ENCODE peak calls at places on chromosomes 2 and 18, in five cellular contexts. One of them, this sample, is unnamed.

GRCh38 chr2:8714283-8714682 is 32.4 kb downstream of the ID2 start:
- DNase-seq in Panc1: no peak
- DNase-seq in Caco-2: no peak
- DNase-seq in lower leg skin: no peak
- DNase-seq in GM23248: no peak
- DNase-seq in this sample: no peak

GRCh38 chr2:57432528-57432927 is 614.1 kb upstream of the VRK2 start:
- DNase-seq in Panc1: no peak
- DNase-seq in Caco-2: no peak
- DNase-seq in lower leg skin: no peak
- DNase-seq in GM23248: no peak
- DNase-seq in this sample: no peak

GRCh38 chr2:200161458-200161857 is 145.0 kb upstream of the SPATS2L start:
- DNase-seq in Panc1: no peak
- DNase-seq in Caco-2: no peak
- DNase-seq in lower leg skin: no peak
- DNase-seq in GM23248: no peak
- DNase-seq in this sample: no peak

GRCh38 chr2:136482966-136483365 is 282.4 kb upstream of the THSD7B start:
- DNase-seq in Panc1: no peak
- DNase-seq in Caco-2: no peak
- DNase-seq in lower leg skin: no peak
- DNase-seq in GM23248: no peak
- DNase-seq in this sample: no peak

GRCh38 chr2:7819860-7820259 is 862.0 kb upstream of the ID2 start:
- DNase-seq in Panc1: no peak
- DNase-seq in Caco-2: no peak
- DNase-seq in lower leg skin: no peak
- DNase-seq in GM23248: no peak
- DNase-seq in this sample: no peak

GRCh38 chr2:177343773-177344172 is 48.8 kb upstream of the AGPS start:
- DNase-seq in Panc1: no peak
- DNase-seq in Caco-2: no peak
- DNase-seq in lower leg skin: no peak
- DNase-seq in GM23248: no peak
- DNase-seq in this sample: no peak

GRCh38 chr2:190695739-190696138 is 46.9 kb downstream of the NAB1 start:
- DNase-seq in Panc1: no peak
- DNase-seq in Caco-2: no peak
- DNase-seq in lower leg skin: no peak
- DNase-seq in GM23248: peak; percentile 49
- DNase-seq in this sample: no peak

GRCh38 chr18:55861266-55861665 is 273.3 kb upstream of the TCF4 start:
- DNase-seq in Panc1: peak; percentile 7
- DNase-seq in Caco-2: peak; percentile 5
- DNase-seq in lower leg skin: no peak
- DNase-seq in GM23248: peak; percentile 68
- DNase-seq in this sample: peak; percentile 78

GRCh38 chr2:9071032-9071431 is 67.5 kb upstream of the MBOAT2 start:
- DNase-seq in Panc1: peak; percentile 53
- DNase-seq in Caco-2: peak; percentile 25
- DNase-seq in lower leg skin: no peak
- DNase-seq in GM23248: peak; percentile 87
- DNase-seq in this sample: peak; percentile 23

DNA sequence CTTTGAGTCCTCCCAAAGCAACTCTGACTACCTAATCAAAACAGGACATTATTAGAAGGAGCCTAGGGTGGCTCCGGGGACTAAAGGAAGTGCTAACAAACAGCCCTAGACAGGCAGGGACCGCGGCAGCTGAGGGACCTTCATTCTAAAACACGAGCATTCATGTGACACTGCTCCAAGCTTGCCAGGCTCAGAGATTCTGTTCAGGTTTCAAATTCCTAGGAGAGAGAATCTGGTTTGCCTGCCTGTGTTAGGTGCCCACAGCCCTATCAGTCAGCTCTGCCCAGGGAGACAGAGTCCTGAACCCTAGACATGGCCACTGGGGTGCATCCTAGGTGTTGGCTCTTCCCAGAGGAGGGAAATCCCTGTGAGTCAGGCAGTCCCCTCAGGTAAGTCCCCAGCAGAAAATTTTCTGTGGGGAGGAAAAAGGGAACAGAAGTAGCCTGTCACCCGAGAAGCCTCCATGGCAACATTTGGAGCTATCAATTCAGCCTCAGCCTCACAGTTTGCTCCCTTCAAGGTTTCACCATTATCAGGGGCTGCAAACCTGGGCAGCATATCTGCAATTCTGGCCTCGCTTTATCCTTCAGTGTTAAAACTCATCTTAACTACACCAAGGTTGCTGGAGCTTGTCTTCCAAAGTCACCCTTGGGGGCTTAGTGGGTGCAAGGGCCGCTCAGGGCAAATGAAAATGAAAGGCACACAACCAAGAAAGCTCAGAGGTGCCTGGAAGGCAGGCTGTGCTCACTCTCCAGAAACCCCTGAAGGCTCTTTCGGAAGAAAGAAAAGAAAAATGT is 28.6 kb downstream of the PCBP1 start:
- DNase-seq in Panc1: no peak
- DNase-seq in Caco-2: no peak
- DNase-seq in lower leg skin: no peak
- DNase-seq in GM23248: no peak
- DNase-seq in this sample: no peak
- H3K4me3 ChIP-seq in Panc1: no peak overlapping the region
- H3K4me3 ChIP-seq in Caco-2: no peak overlapping the region
- H3K4me3 ChIP-seq in lower leg skin: no peak overlapping the region
- H3K4me3 ChIP-seq in GM23248: no peak overlapping the region
- H3K4me3 ChIP-seq in this sample: no peak overlapping the region

GRCh38 chr2:175166216-175166824 is 1.7 kb downstream of the ATF2 start:
- DNase-seq in Panc1: no peak
- DNase-seq in Caco-2: no peak
- DNase-seq in lower leg skin: no peak
- DNase-seq in GM23248: peak; percentile 31
- DNase-seq in this sample: no peak
- H3K4me3 ChIP-seq in Panc1: peak overlapping the region; percentile 99
- H3K4me3 ChIP-seq in Caco-2: peak overlapping the region; percentile 75
- H3K4me3 ChIP-seq in lower leg skin: no peak overlapping the region
- H3K4me3 ChIP-seq in GM23248: peak overlapping the region; percentile 99
- H3K4me3 ChIP-seq in this sample: peak overlapping the region; percentile 100

GRCh38 chr2:144523606-144524131 is 3.8 kb upstream of the ZEB2 start:
- DNase-seq in Panc1: no peak
- DNase-seq in Caco-2: no peak
- DNase-seq in lower leg skin: no peak
- DNase-seq in GM23248: peak; percentile 51
- DNase-seq in this sample: no peak
- H3K4me3 ChIP-seq in Panc1: peak overlapping the region; percentile 23
- H3K4me3 ChIP-seq in Caco-2: no peak overlapping the region
- H3K4me3 ChIP-seq in lower leg skin: peak overlapping the region; percentile 17
- H3K4me3 ChIP-seq in GM23248: peak overlapping the region; percentile 78
- H3K4me3 ChIP-seq in this sample: peak overlapping the region; percentile 72

DNA sequence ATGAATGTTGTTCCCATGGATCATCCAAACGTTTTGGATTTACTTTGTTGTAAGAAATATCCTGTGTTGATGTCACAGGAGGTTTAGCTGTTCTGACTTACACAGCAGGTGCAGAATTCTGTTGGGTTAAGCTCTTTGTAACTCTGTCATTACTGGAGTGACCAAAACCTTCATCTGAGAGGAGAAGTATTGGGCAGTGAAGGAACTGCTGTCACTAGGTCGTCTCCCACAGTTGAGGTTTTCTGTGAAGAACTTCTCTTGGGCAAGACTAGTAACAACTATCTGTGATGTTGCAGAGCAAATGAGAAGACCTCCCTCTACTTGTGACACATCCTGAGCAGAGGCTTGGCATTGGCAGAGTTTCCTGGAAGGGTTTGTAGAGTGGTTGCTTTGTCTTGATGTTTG is 2.9 kb downstream of the SPTBN1 start:
- DNase-seq in Panc1: no peak
- DNase-seq in Caco-2: no peak
- DNase-seq in lower leg skin: no peak
- DNase-seq in GM23248: peak; percentile 90
- DNase-seq in this sample: peak; percentile 78
- H3K4me3 ChIP-seq in Panc1: no peak overlapping the region
- H3K4me3 ChIP-seq in Caco-2: no peak overlapping the region
- H3K4me3 ChIP-seq in lower leg skin: no peak overlapping the region
- H3K4me3 ChIP-seq in GM23248: peak overlapping the region; percentile 99
- H3K4me3 ChIP-seq in this sample: peak overlapping the region; percentile 79

DNA sequence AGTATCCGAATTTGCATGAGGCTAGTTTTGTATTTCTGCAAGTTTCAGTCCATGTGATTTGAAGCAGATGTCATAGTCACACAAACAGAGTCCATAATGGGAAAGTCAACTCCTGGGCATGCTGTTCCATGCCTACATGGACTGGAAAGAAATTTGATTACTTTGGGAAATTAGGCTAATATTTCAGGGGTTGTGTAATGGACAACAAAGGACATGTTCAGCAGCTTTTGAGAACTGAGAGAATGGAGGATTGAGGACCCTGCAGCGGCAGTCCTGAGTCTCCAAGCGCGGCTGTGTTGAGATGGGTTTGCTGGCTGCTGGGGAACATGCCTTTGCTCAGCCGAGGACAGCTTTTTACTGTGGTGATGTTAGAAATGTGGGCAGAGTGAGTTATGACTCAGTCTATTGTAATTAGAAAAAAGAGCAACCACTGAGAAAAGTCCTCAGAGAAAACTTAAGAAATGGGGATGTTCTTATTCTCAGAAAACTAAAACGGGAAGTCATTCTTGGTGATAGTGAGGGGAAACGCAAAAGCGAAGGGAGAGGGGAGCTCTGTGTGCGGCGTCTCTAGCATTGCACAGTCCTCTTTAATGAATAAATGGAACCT is 149.2 kb downstream of the FAM210A start:
- DNase-seq in Panc1: no peak
- DNase-seq in Caco-2: no peak
- DNase-seq in lower leg skin: peak; percentile 86
- DNase-seq in GM23248: peak; percentile 75
- DNase-seq in this sample: peak; percentile 71
- H3K4me3 ChIP-seq in Panc1: no peak overlapping the region
- H3K4me3 ChIP-seq in Caco-2: no peak overlapping the region
- H3K4me3 ChIP-seq in lower leg skin: no peak overlapping the region
- H3K4me3 ChIP-seq in GM23248: peak overlapping the region; percentile 45
- H3K4me3 ChIP-seq in this sample: peak overlapping the region; percentile 38

DNA sequence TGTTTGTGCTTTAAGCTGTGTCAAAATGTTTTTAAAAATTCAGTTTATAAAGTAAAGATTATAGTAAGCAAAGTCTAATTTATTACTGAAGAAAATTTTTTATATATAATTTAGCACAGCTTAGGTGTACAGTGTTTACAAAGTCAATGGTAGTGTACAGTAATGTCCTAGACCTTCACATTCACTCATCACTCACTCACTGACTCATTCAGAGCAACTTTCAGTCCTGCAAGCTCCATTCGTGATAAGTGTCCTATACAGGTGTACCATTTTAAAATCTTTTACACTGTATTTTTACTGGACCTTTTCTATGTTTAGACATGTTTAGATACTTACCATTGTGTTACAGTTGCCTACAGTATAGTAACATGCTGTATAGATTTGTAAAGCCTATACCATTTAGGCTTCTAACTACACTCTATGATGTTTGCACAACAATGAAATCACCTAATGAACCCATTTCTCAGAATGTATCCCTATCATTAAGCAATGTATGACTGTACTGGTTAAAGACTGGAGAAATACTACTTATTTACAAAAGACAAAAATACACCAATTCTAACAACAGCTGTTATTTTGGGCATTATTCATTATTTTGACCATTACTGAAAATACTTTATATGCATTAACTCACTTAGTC is 95.1 kb downstream of the STRN start:
- DNase-seq in Panc1: no peak
- DNase-seq in Caco-2: no peak
- DNase-seq in lower leg skin: no peak
- DNase-seq in GM23248: no peak
- DNase-seq in this sample: no peak
- H3K4me3 ChIP-seq in Panc1: no peak overlapping the region
- H3K4me3 ChIP-seq in Caco-2: no peak overlapping the region
- H3K4me3 ChIP-seq in lower leg skin: no peak overlapping the region
- H3K4me3 ChIP-seq in GM23248: no peak overlapping the region
- H3K4me3 ChIP-seq in this sample: no peak overlapping the region

GRCh38 chr2:37934591-37935513 is 9.8 kb downstream of the RMDN2 start:
- DNase-seq in Panc1: no peak
- DNase-seq in Caco-2: no peak
- DNase-seq in lower leg skin: no peak
- DNase-seq in GM23248: no peak
- DNase-seq in this sample: no peak
- H3K4me3 ChIP-seq in Panc1: no peak overlapping the region
- H3K4me3 ChIP-seq in Caco-2: no peak overlapping the region
- H3K4me3 ChIP-seq in lower leg skin: no peak overlapping the region
- H3K4me3 ChIP-seq in GM23248: no peak overlapping the region
- H3K4me3 ChIP-seq in this sample: no peak overlapping the region